ENCODE peak calls at places on chromosomes 13 and 19, in six cellular contexts. Y is activated naive CD4-positive, alpha-beta T cell treated with anti-CD3 and anti-CD28 coated beads for 36 hours; E is lung microvascular endothelial cell; W is amygdala; U is retina; X is brain microvascular endothelial cell. K is an unnamed sample.

GRCh38 chr13:39895254-39895653 is 239.8 kb downstream of the COG6 start:
- DNase-seq in W (no peak), E (no peak), Y (no peak), U (no peak), X (no peak), K (no peak)

GRCh38 chr19:16608290-16608704 is 19.7 kb downstream of the MED26 start:
- DNase-seq in W (no peak), U (no peak), Y (no peak), E (peak), X (peak), K (peak)

GRCh38 chr13:84399320-84400085 is 517.2 kb upstream of the SLITRK1 start:
- DNase-seq in U (no peak), Y (no peak), W (no peak), E (no peak), X (no peak), K (no peak)

GRCh38 chr19:56291857-56292256 is 19.3 kb downstream of the EDDM13 start:
- DNase-seq in Y (no peak), U (no peak), E (no peak), W (no peak), X (no peak), K (peak)

GRCh38 chr13:33787051-33787591 is 30.8 kb upstream of the RFC3 start:
- DNase-seq in E (no peak), Y (no peak), U (no peak), X (no peak), W (no peak), K (no peak)

GRCh38 chr19:40335855-40336700 is 12.1 kb downstream of the C19orf47 start:
- DNase-seq in X (no peak), U (no peak), Y (no peak), W (no peak), E (no peak), K (no peak)

GRCh38 chr13:77784531-77784930 is 87.0 kb downstream of the SLAIN1 start:
- DNase-seq in W (no peak), X (no peak), U (no peak), E (no peak), Y (no peak), K (no peak)

GRCh38 chr19:40549007-40549708 is 27.5 kb upstream of the SHKBP1 start:
- DNase-seq in Y (peak), E (peak), W (peak), X (peak), U (peak), K (peak)

GRCh38 chr13:103973740-103974139 is 907.5 kb upstream of the SLC10A2 start:
- DNase-seq in W (no peak), U (no peak), X (no peak), E (no peak), Y (no peak), K (no peak)

GRCh38 chr13:44211286-44211685 is 162.3 kb upstream of the SERP2 start:
- DNase-seq in X (no peak), U (no peak), W (peak), E (no peak), Y (no peak), K (no peak)

GRCh38 chr13:61109741-61110140 is 305.9 kb downstream of the PCDH20 start:
- DNase-seq in X (no peak), W (no peak), U (no peak), Y (no peak), E (no peak), K (no peak)

GRCh38 chr13:34250151-34250550 is 432.2 kb downstream of the RFC3 start:
- DNase-seq in E (no peak), W (no peak), Y (no peak), X (no peak), U (no peak), K (no peak)